ENCODE peak calls at places on chromosomes 4 and X, in six cellular contexts. X, W, R, A, Y and Q are unnamed samples.

GRCh38 chrX:40099046-40099968 is 1.5 kb upstream of the BCOR start:
- DNase-seq in X (peak; percentile 79), W (peak; percentile 55), R (no peak), A (no peak), Y (no peak), Q (peak; percentile 43)

GRCh38 chr4:93031431-93032098 is 727.8 kb downstream of the GRID2 start:
- DNase-seq in X (no peak), W (no peak), R (no peak), A (no peak), Y (no peak), Q (no peak)

GRCh38 chr4:6917445-6918241 is 8.0 kb downstream of the TBC1D14 start:
- DNase-seq in X (peak; percentile 59), W (peak; percentile 29), R (no peak), A (no peak), Y (no peak), Q (peak; percentile 54)

GRCh38 chr4:173192375-173193162 is 24.0 kb downstream of the GALNT7 start:
- DNase-seq in X (no peak), W (no peak), R (no peak), A (no peak), Y (no peak), Q (no peak)

GRCh38 chr4:169030575-169030982 is 20.5 kb upstream of the CBR4 start:
- DNase-seq in X (no peak), W (peak; percentile 15), R (peak; percentile 47), A (no peak), Y (no peak), Q (peak; percentile 30)

GRCh38 chr4:89506866-89507494 is 199.4 kb upstream of the GPRIN3 start:
- DNase-seq in X (no peak), W (no peak), R (peak; percentile 49), A (no peak), Y (no peak), Q (peak; percentile 30)

GRCh38 chrX:22748093-22748999 is 251.4 kb upstream of the DDX53 start:
- DNase-seq in X (peak; percentile 53), W (peak; percentile 42), R (peak; percentile 47), A (peak; percentile 18), Y (peak; percentile 9), Q (peak; percentile 46)

GRCh38 chr4:20544645-20545044 is 155.6 kb upstream of the PACRGL start:
- DNase-seq in X (no peak), W (peak; percentile 59), R (peak; percentile 71), A (peak; percentile 26), Y (no peak), Q (peak; percentile 53)

GRCh38 chr4:158870282-158871049 is 101.6 kb downstream of the FNIP2 start:
- DNase-seq in X (peak; percentile 88), W (no peak), R (no peak), A (peak; percentile 29), Y (peak; percentile 5), Q (peak; percentile 85)

DNA sequence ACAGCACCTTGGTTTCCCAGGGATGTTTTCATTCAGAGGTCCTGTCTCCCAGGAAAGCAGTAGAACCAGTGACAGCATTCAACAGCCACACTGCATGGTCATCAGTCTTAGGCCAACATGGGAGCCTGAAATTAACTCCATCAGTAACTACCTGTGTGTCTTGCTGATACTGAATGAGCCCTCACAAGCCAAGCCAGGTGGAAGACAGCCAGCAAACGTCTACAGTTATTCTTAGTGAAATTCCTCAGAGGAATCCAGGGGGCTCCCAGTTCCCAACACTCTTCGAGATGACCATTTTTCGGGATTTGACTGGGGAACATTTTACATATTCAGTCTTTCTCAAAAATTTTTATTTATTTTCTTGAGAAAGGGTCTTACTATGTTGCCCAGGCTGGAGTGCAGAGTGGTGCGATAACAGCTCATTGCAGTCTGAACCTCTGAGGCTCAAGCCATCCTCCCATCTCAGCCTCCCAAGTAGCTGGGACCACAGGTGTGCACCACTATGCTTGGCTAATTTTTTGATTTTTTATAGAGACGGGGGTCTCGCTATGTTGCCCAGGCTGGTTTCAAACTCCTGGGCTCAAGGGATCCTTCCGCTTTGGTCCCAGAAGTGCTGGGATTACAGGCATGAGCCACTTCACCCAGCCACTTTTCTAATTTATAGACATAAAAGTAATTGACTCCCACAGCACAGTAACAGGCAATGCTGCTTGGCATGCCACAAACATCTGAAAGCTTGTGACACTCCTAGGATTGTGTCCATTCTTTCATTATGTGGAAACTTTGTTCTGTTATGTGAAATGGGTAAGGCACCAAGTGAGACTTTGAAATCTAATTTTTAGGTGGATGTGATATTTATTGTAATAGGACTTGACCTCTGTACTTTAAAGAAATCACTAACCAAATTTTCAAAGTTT is 116.9 kb downstream of the SOWAHB start:
- DNase-seq in X (no peak), W (peak; percentile 63), R (no peak), A (no peak), Y (no peak), Q (no peak)
- H2BK120ac ChIP-seq in X (no peak overlapping the region), W (peak overlapping the region; percentile 71), R (peak overlapping the region; percentile 100), A (no peak overlapping the region), Y (peak overlapping the region; percentile 44), Q (peak overlapping the region; percentile 93)

DNA sequence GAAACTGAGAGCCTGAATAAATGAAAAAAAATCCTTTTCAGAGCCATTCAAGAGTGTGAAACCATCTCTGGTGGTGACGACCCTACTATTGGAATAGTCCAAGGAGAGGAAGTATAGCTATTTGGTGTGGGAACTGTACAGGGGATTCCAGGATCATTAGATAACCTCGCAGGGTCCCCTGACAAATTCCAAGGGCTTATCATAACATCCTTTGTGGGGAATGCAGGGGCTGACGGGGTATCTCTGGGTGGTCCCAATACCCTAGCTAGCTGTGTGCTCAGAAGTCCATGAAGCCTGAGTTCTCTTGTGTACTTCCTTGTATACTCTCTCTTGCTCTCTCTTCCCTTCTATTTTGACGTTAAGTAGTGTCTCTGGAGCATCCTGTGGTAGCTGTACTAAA is 13.8 kb upstream of the PLAC1 start:
- DNase-seq in X (no peak), W (no peak), R (no peak), A (no peak), Y (no peak), Q (no peak)
- H3K9ac ChIP-seq in X (no peak overlapping the region), W (no peak overlapping the region), R (no peak overlapping the region), A (no peak overlapping the region), Y (no peak overlapping the region), Q (no peak overlapping the region)

GRCh38 chr4:163694385-163694784 is 199.9 kb downstream of the TMA16 start:
- DNase-seq in X (no peak), W (peak; percentile 57), R (peak; percentile 89), A (no peak), Y (no peak), Q (peak; percentile 8)
- H2BK15ac ChIP-seq in X (no peak overlapping the region), W (no peak overlapping the region), R (peak overlapping the region; percentile 21), A (no peak overlapping the region), Y (no peak overlapping the region), Q (no peak overlapping the region)

GRCh38 chr4:40270609-40271008 is 64.5 kb upstream of the CHRNA9 start:
- DNase-seq in X (no peak), W (no peak), R (no peak), A (no peak), Y (no peak), Q (no peak)
- H2BK120ac ChIP-seq in X (no peak overlapping the region), W (no peak overlapping the region), R (no peak overlapping the region), A (no peak overlapping the region), Y (no peak overlapping the region), Q (no peak overlapping the region)